ENCODE peak calls at places on chromosomes 12 and 14, in ten cellular contexts. One of them, this sample, is unnamed. For H3K27me3 and H3K4me1, the result is how much of the 10 kb centered on the place peaks cover.

GRCh38 chr14:73307261-73307660 is 70.0 kb downstream of the PAPLN start:
- DNase-seq in prostate gland: no peak
- DNase-seq in sigmoid colon: no peak
- DNase-seq in ovary: no peak
- DNase-seq in lower lobe of right lung: no peak
- DNase-seq in PC-3: no peak
- DNase-seq in cardiac muscle cell: no peak
- DNase-seq in CD8-positive, alpha-beta T cell: no peak
- DNase-seq in CD8-positive, alpha-beta memory T cell: no peak
- DNase-seq in aorta: no peak
- DNase-seq in this sample: no peak

GRCh38 chr14:83217492-83217891 is 1683.8 kb upstream of the SEL1L start:
- DNase-seq in prostate gland: no peak
- DNase-seq in sigmoid colon: no peak
- DNase-seq in ovary: no peak
- DNase-seq in lower lobe of right lung: no peak
- DNase-seq in PC-3: peak
- DNase-seq in cardiac muscle cell: peak
- DNase-seq in CD8-positive, alpha-beta T cell: no peak
- DNase-seq in CD8-positive, alpha-beta memory T cell: no peak
- DNase-seq in aorta: no peak
- DNase-seq in this sample: no peak

GRCh38 chr14:87869619-87870583 is 123.1 kb downstream of the GALC start:
- DNase-seq in prostate gland: no peak
- DNase-seq in sigmoid colon: no peak
- DNase-seq in ovary: no peak
- DNase-seq in lower lobe of right lung: no peak
- DNase-seq in PC-3: peak
- DNase-seq in cardiac muscle cell: peak
- DNase-seq in CD8-positive, alpha-beta T cell: no peak
- DNase-seq in CD8-positive, alpha-beta memory T cell: no peak
- DNase-seq in aorta: no peak
- DNase-seq in this sample: no peak

GRCh38 chr14:100773331-100774163 is 46.9 kb downstream of the DLK1 start:
- DNase-seq in prostate gland: no peak
- DNase-seq in sigmoid colon: peak
- DNase-seq in ovary: peak
- DNase-seq in lower lobe of right lung: no peak
- DNase-seq in PC-3: no peak
- DNase-seq in cardiac muscle cell: no peak
- DNase-seq in CD8-positive, alpha-beta T cell: no peak
- DNase-seq in CD8-positive, alpha-beta memory T cell: no peak
- DNase-seq in aorta: peak
- DNase-seq in this sample: no peak

GRCh38 chr12:47748507-47748828 is 10.2 kb downstream of the RAPGEF3 start:
- DNase-seq in prostate gland: no peak
- DNase-seq in sigmoid colon: no peak
- DNase-seq in ovary: no peak
- DNase-seq in lower lobe of right lung: no peak
- DNase-seq in PC-3: no peak
- DNase-seq in cardiac muscle cell: no peak
- DNase-seq in CD8-positive, alpha-beta T cell: no peak
- DNase-seq in CD8-positive, alpha-beta memory T cell: no peak
- DNase-seq in aorta: no peak
- DNase-seq in this sample: no peak

GRCh38 chr14:101965145-101965531 is 765 bp downstream of the DYNC1H1 start:
- DNase-seq in prostate gland: peak
- DNase-seq in sigmoid colon: peak
- DNase-seq in ovary: peak
- DNase-seq in lower lobe of right lung: peak
- DNase-seq in PC-3: peak
- DNase-seq in cardiac muscle cell: peak
- DNase-seq in CD8-positive, alpha-beta T cell: peak
- DNase-seq in CD8-positive, alpha-beta memory T cell: peak
- DNase-seq in aorta: peak
- DNase-seq in this sample: peak

GRCh38 chr12:32566663-32567634 is 112.2 kb upstream of the DNM1L start:
- DNase-seq in prostate gland: no peak
- DNase-seq in sigmoid colon: no peak
- DNase-seq in ovary: no peak
- DNase-seq in lower lobe of right lung: no peak
- DNase-seq in PC-3: no peak
- DNase-seq in cardiac muscle cell: peak
- DNase-seq in CD8-positive, alpha-beta T cell: no peak
- DNase-seq in CD8-positive, alpha-beta memory T cell: no peak
- DNase-seq in aorta: no peak
- DNase-seq in this sample: no peak

GRCh38 chr14:76775695-76776305 is 14.5 kb downstream of the VASH1 start:
- DNase-seq in prostate gland: no peak
- DNase-seq in sigmoid colon: peak
- DNase-seq in ovary: no peak
- DNase-seq in lower lobe of right lung: no peak
- DNase-seq in PC-3: no peak
- DNase-seq in cardiac muscle cell: no peak
- DNase-seq in CD8-positive, alpha-beta T cell: no peak
- DNase-seq in CD8-positive, alpha-beta memory T cell: no peak
- DNase-seq in aorta: peak
- DNase-seq in this sample: no peak

GRCh38 chr14:100851586-100851916 is 25.6 kb downstream of the MEG3 start:
- DNase-seq in prostate gland: no peak
- DNase-seq in sigmoid colon: no peak
- DNase-seq in ovary: no peak
- DNase-seq in lower lobe of right lung: no peak
- DNase-seq in PC-3: no peak
- DNase-seq in cardiac muscle cell: no peak
- DNase-seq in CD8-positive, alpha-beta T cell: no peak
- DNase-seq in CD8-positive, alpha-beta memory T cell: no peak
- DNase-seq in aorta: peak
- DNase-seq in this sample: no peak

GRCh38 chr12:116691205-116691604 is 46.7 kb downstream of the SPRING1 start:
- DNase-seq in prostate gland: no peak
- DNase-seq in sigmoid colon: no peak
- DNase-seq in ovary: no peak
- DNase-seq in lower lobe of right lung: no peak
- DNase-seq in PC-3: no peak
- DNase-seq in cardiac muscle cell: no peak
- DNase-seq in CD8-positive, alpha-beta T cell: no peak
- DNase-seq in CD8-positive, alpha-beta memory T cell: no peak
- DNase-seq in aorta: no peak
- DNase-seq in this sample: no peak

GRCh38 chr14:85764809-85765208 is 234.9 kb downstream of the FLRT2 start:
- DNase-seq in prostate gland: no peak
- DNase-seq in sigmoid colon: no peak
- DNase-seq in ovary: no peak
- DNase-seq in lower lobe of right lung: no peak
- DNase-seq in PC-3: peak
- DNase-seq in cardiac muscle cell: peak
- DNase-seq in CD8-positive, alpha-beta T cell: no peak
- DNase-seq in CD8-positive, alpha-beta memory T cell: no peak
- DNase-seq in aorta: no peak
- DNase-seq in this sample: no peak

GRCh38 chr12:70576341-70577282 is 60.6 kb downstream of the PTPRB start:
- DNase-seq in prostate gland: peak
- DNase-seq in sigmoid colon: no peak
- DNase-seq in ovary: no peak
- DNase-seq in lower lobe of right lung: no peak
- DNase-seq in PC-3: peak
- DNase-seq in cardiac muscle cell: peak
- DNase-seq in CD8-positive, alpha-beta T cell: no peak
- DNase-seq in CD8-positive, alpha-beta memory T cell: no peak
- DNase-seq in aorta: no peak
- DNase-seq in this sample: no peak

GRCh38 chr12:19201653-19202052 is 72.1 kb downstream of the PLEKHA5 start:
- DNase-seq in prostate gland: no peak
- DNase-seq in sigmoid colon: no peak
- DNase-seq in ovary: no peak
- DNase-seq in lower lobe of right lung: no peak
- DNase-seq in PC-3: no peak
- DNase-seq in cardiac muscle cell: peak
- DNase-seq in CD8-positive, alpha-beta T cell: no peak
- DNase-seq in CD8-positive, alpha-beta memory T cell: no peak
- DNase-seq in aorta: no peak
- DNase-seq in this sample: no peak
- H3K27me3 ChIP-seq in prostate gland: under half
- H3K27me3 ChIP-seq in sigmoid colon: under half
- H3K27me3 ChIP-seq in ovary: under half
- H3K27me3 ChIP-seq in lower lobe of right lung: under half
- H3K27me3 ChIP-seq in PC-3: under half
- H3K27me3 ChIP-seq in cardiac muscle cell: under half
- H3K27me3 ChIP-seq in CD8-positive, alpha-beta T cell: under half
- H3K27me3 ChIP-seq in CD8-positive, alpha-beta memory T cell: under half
- H3K27me3 ChIP-seq in aorta: under half
- H3K27me3 ChIP-seq in this sample: under half

GRCh38 chr14:33945329-33945728 is 5.5 kb downstream of the EGLN3 start:
- DNase-seq in prostate gland: no peak
- DNase-seq in sigmoid colon: no peak
- DNase-seq in ovary: no peak
- DNase-seq in lower lobe of right lung: no peak
- DNase-seq in PC-3: no peak
- DNase-seq in cardiac muscle cell: no peak
- DNase-seq in CD8-positive, alpha-beta T cell: no peak
- DNase-seq in CD8-positive, alpha-beta memory T cell: no peak
- DNase-seq in aorta: no peak
- DNase-seq in this sample: no peak

GRCh38 chr14:33941727-33942126 is 9.1 kb downstream of the EGLN3 start:
- DNase-seq in prostate gland: no peak
- DNase-seq in sigmoid colon: no peak
- DNase-seq in ovary: no peak
- DNase-seq in lower lobe of right lung: no peak
- DNase-seq in PC-3: no peak
- DNase-seq in cardiac muscle cell: no peak
- DNase-seq in CD8-positive, alpha-beta T cell: no peak
- DNase-seq in CD8-positive, alpha-beta memory T cell: no peak
- DNase-seq in aorta: no peak
- DNase-seq in this sample: no peak

GRCh38 chr14:33940561-33941011 is 10.3 kb downstream of the EGLN3 start:
- DNase-seq in prostate gland: no peak
- DNase-seq in sigmoid colon: no peak
- DNase-seq in ovary: no peak
- DNase-seq in lower lobe of right lung: no peak
- DNase-seq in PC-3: no peak
- DNase-seq in cardiac muscle cell: peak
- DNase-seq in CD8-positive, alpha-beta T cell: no peak
- DNase-seq in CD8-positive, alpha-beta memory T cell: no peak
- DNase-seq in aorta: no peak
- DNase-seq in this sample: no peak

GRCh38 chr14:33943081-33943480 is 7.8 kb downstream of the EGLN3 start:
- DNase-seq in prostate gland: peak
- DNase-seq in sigmoid colon: no peak
- DNase-seq in ovary: no peak
- DNase-seq in lower lobe of right lung: no peak
- DNase-seq in PC-3: no peak
- DNase-seq in cardiac muscle cell: no peak
- DNase-seq in CD8-positive, alpha-beta T cell: no peak
- DNase-seq in CD8-positive, alpha-beta memory T cell: no peak
- DNase-seq in aorta: no peak
- DNase-seq in this sample: no peak

GRCh38 chr14:33943484-33943883 is 7.4 kb downstream of the EGLN3 start:
- DNase-seq in prostate gland: peak
- DNase-seq in sigmoid colon: no peak
- DNase-seq in ovary: no peak
- DNase-seq in lower lobe of right lung: no peak
- DNase-seq in PC-3: no peak
- DNase-seq in cardiac muscle cell: no peak
- DNase-seq in CD8-positive, alpha-beta T cell: no peak
- DNase-seq in CD8-positive, alpha-beta memory T cell: no peak
- DNase-seq in aorta: no peak
- DNase-seq in this sample: no peak
- H3K4me1 ChIP-seq in prostate gland: under half
- H3K4me1 ChIP-seq in sigmoid colon: under half
- H3K4me1 ChIP-seq in ovary: under half
- H3K4me1 ChIP-seq in lower lobe of right lung: under half
- H3K4me1 ChIP-seq in PC-3: under half
- H3K4me1 ChIP-seq in cardiac muscle cell: under half
- H3K4me1 ChIP-seq in CD8-positive, alpha-beta T cell: under half
- H3K4me1 ChIP-seq in CD8-positive, alpha-beta memory T cell: under half
- H3K4me1 ChIP-seq in aorta: under half
- H3K4me1 ChIP-seq in this sample: under half

GRCh38 chr12:6201199-6201608 is 1.0 kb downstream of the CD9 start:
- DNase-seq in prostate gland: peak
- DNase-seq in sigmoid colon: peak
- DNase-seq in ovary: no peak
- DNase-seq in lower lobe of right lung: peak
- DNase-seq in PC-3: peak
- DNase-seq in cardiac muscle cell: no peak
- DNase-seq in CD8-positive, alpha-beta T cell: no peak
- DNase-seq in CD8-positive, alpha-beta memory T cell: no peak
- DNase-seq in aorta: peak
- DNase-seq in this sample: peak
- H3K27me3 ChIP-seq in prostate gland: under half
- H3K27me3 ChIP-seq in sigmoid colon: under half
- H3K27me3 ChIP-seq in ovary: under half
- H3K27me3 ChIP-seq in lower lobe of right lung: under half
- H3K27me3 ChIP-seq in PC-3: under half
- H3K27me3 ChIP-seq in cardiac muscle cell: half or more
- H3K27me3 ChIP-seq in CD8-positive, alpha-beta T cell: under half
- H3K27me3 ChIP-seq in CD8-positive, alpha-beta memory T cell: under half
- H3K27me3 ChIP-seq in aorta: under half
- H3K27me3 ChIP-seq in this sample: under half

GRCh38 chr14:68248481-68249255 is 429.1 kb downstream of the RAD51B start:
- DNase-seq in prostate gland: no peak
- DNase-seq in sigmoid colon: peak
- DNase-seq in ovary: no peak
- DNase-seq in lower lobe of right lung: no peak
- DNase-seq in PC-3: peak
- DNase-seq in cardiac muscle cell: peak
- DNase-seq in CD8-positive, alpha-beta T cell: no peak
- DNase-seq in CD8-positive, alpha-beta memory T cell: no peak
- DNase-seq in aorta: peak
- DNase-seq in this sample: peak

GRCh38 chr14:68250950-68251765 is 431.6 kb downstream of the RAD51B start:
- DNase-seq in prostate gland: no peak
- DNase-seq in sigmoid colon: no peak
- DNase-seq in ovary: no peak
- DNase-seq in lower lobe of right lung: no peak
- DNase-seq in PC-3: peak
- DNase-seq in cardiac muscle cell: no peak
- DNase-seq in CD8-positive, alpha-beta T cell: no peak
- DNase-seq in CD8-positive, alpha-beta memory T cell: no peak
- DNase-seq in aorta: no peak
- DNase-seq in this sample: no peak

GRCh38 chr14:68251766-68252100 is 432.2 kb downstream of the RAD51B start:
- DNase-seq in prostate gland: no peak
- DNase-seq in sigmoid colon: no peak
- DNase-seq in ovary: no peak
- DNase-seq in lower lobe of right lung: no peak
- DNase-seq in PC-3: no peak
- DNase-seq in cardiac muscle cell: no peak
- DNase-seq in CD8-positive, alpha-beta T cell: no peak
- DNase-seq in CD8-positive, alpha-beta memory T cell: no peak
- DNase-seq in aorta: no peak
- DNase-seq in this sample: no peak

GRCh38 chr14:68247867-68248266 is 428.3 kb downstream of the RAD51B start:
- DNase-seq in prostate gland: no peak
- DNase-seq in sigmoid colon: peak
- DNase-seq in ovary: peak
- DNase-seq in lower lobe of right lung: no peak
- DNase-seq in PC-3: no peak
- DNase-seq in cardiac muscle cell: peak
- DNase-seq in CD8-positive, alpha-beta T cell: no peak
- DNase-seq in CD8-positive, alpha-beta memory T cell: no peak
- DNase-seq in aorta: no peak
- DNase-seq in this sample: no peak

GRCh38 chr14:68249534-68250517 is 430.2 kb downstream of the RAD51B start:
- DNase-seq in prostate gland: no peak
- DNase-seq in sigmoid colon: no peak
- DNase-seq in ovary: no peak
- DNase-seq in lower lobe of right lung: no peak
- DNase-seq in PC-3: peak
- DNase-seq in cardiac muscle cell: peak
- DNase-seq in CD8-positive, alpha-beta T cell: no peak
- DNase-seq in CD8-positive, alpha-beta memory T cell: no peak
- DNase-seq in aorta: no peak
- DNase-seq in this sample: no peak
- H3K4me1 ChIP-seq in prostate gland: under half
- H3K4me1 ChIP-seq in sigmoid colon: under half
- H3K4me1 ChIP-seq in ovary: under half
- H3K4me1 ChIP-seq in lower lobe of right lung: half or more
- H3K4me1 ChIP-seq in PC-3: half or more
- H3K4me1 ChIP-seq in cardiac muscle cell: half or more
- H3K4me1 ChIP-seq in CD8-positive, alpha-beta T cell: under half
- H3K4me1 ChIP-seq in CD8-positive, alpha-beta memory T cell: under half
- H3K4me1 ChIP-seq in aorta: under half
- H3K4me1 ChIP-seq in this sample: half or more